ENCODE peak calls at places on chromosome 11, in six cellular contexts. D is AG08395, S is RPMI7951, W is NCI-H2081, Z is GM23248, I is ELF-1. Y is an unnamed sample.

GRCh38 chr11:68043349-68044144 is 4.7 kb downstream of the TCIRG1 start:
- DNase-seq in S (no peak), I (peak), Z (peak), D (peak), W (peak), Y (no peak)

GRCh38 chr11:122405788-122406341 is 249.7 kb upstream of the UBASH3B start:
- DNase-seq in Z (peak), I (no peak), S (peak), D (no peak), W (no peak), Y (no peak)

GRCh38 chr11:116731821-116732739 is 40.7 kb downstream of the BUD13 start:
- DNase-seq in I (peak), Z (no peak), D (no peak), S (no peak), W (no peak), Y (no peak)

GRCh38 chr11:100863080-100863581 is 176.0 kb downstream of the ARHGAP42 start:
- DNase-seq in S (peak), W (no peak), Z (peak), I (peak), D (peak), Y (no peak)

GRCh38 chr11:12812849-12813248 is 138.6 kb downstream of the TEAD1 start:
- DNase-seq in S (peak), Z (no peak), D (no peak), I (peak), W (no peak), Y (no peak)

GRCh38 chr11:128187829-128188228 is 399.5 kb downstream of the ETS1 start:
- DNase-seq in S (peak), Z (peak), D (peak), W (no peak), I (no peak), Y (no peak)

GRCh38 chr11:2122222-2122906 is 16.8 kb downstream of the IGF2 start:
- DNase-seq in D (peak), W (no peak), S (no peak), I (peak), Z (no peak), Y (no peak)

GRCh38 chr11:34337016-34337415 is 20.8 kb downstream of the ABTB2 start:
- DNase-seq in S (no peak), Z (no peak), I (no peak), D (no peak), W (no peak), Y (no peak)

GRCh38 chr11:43924112-43924855 is 18.2 kb upstream of the C11orf96 start:
- DNase-seq in I (peak), Z (no peak), D (no peak), S (no peak), W (no peak), Y (no peak)

GRCh38 chr11:105211806-105212531 is 72.4 kb upstream of the CARD18 start:
- DNase-seq in Z (no peak), S (no peak), D (no peak), W (no peak), I (no peak), Y (no peak)

GRCh38 chr11:12087075-12087775 is 23.2 kb upstream of the MICAL2 start:
- DNase-seq in Z (peak), D (peak), W (no peak), S (peak), I (no peak), Y (peak)

GRCh38 chr11:47376183-47376542 is 2.2 kb downstream of the SPI1 start:
- DNase-seq in I (no peak), D (no peak), W (no peak), S (no peak), Z (no peak), Y (no peak)

GRCh38 chr11:119375629-119376196 is 5.8 kb downstream of the USP2 start:
- DNase-seq in S (peak), D (no peak), W (no peak), Z (peak), I (no peak), Y (no peak)

Y was measured in T-cell.